ENCODE peak calls at places on chromosomes 2 and 18, in four cellular contexts. C, N, V and T are unnamed samples.

GRCh38 chr2:230961091-230961491 is 34.8 kb upstream of the SPATA3 start:
- DNase-seq in C (no peak), N (no peak), V (no peak), T (no peak)

GRCh38 chr2:100418563-100418962 is 1.1 kb upstream of the CHST10 start:
- DNase-seq in C (no peak), N (peak; percentile 31), V (no peak), T (no peak)

GRCh38 chr2:24642351-24642750 is 150.8 kb downstream of the PTRHD1 start:
- DNase-seq in C (no peak), N (no peak), V (no peak), T (no peak)

GRCh38 chr18:10405014-10405493 is 49.4 kb upstream of the APCDD1 start:
- DNase-seq in C (no peak), N (no peak), V (no peak), T (no peak)

GRCh38 chr2:134712736-134713495 is 5.9 kb downstream of the TMEM163 start:
- DNase-seq in C (no peak), N (no peak), V (no peak), T (no peak)

GRCh38 chr2:70983506-70984227 is 5.2 kb downstream of the ANKRD53 start:
- DNase-seq in C (no peak), N (no peak), V (no peak), T (no peak)

GRCh38 chr2:26978061-26978596 is 7.7 kb downstream of the MAPRE3 start:
- DNase-seq in C (no peak), N (no peak), V (no peak), T (no peak)

GRCh38 chr2:132668986-132669853 is 785 bp downstream of the LYPD1 start:
- DNase-seq in C (no peak), N (no peak), V (no peak), T (no peak)

DNA sequence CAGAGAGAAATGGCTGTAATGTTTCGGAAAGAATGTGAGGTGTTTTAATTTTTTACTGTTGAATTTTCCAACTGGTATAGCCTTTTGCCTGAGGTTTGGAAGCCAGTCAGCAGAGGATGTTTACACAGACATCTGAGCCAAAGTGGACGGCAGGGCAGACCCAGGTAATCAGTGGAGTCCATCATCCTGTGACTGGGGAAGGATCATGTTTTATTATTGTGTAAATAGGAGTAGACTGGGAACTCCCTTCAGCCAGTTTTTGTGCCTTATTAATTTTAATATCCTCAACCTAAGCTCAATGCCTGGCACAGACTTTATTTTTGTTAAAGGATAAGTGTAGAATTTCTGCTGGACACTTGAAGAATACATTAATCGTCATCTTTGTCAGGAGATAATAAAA is 142.0 kb upstream of the GAREM1 start:
- DNase-seq in C (no peak), N (no peak), V (no peak), T (no peak)
- H3K9ac ChIP-seq in C (no peak overlapping the region), N (no peak overlapping the region), V (no peak overlapping the region), T (no peak overlapping the region)

GRCh38 chr2:55763721-55764120 is 70.1 kb upstream of the PNPT1 start:
- DNase-seq in C (no peak), N (no peak), V (no peak), T (no peak)

GRCh38 chr2:55761526-55761925 is 67.9 kb upstream of the PNPT1 start:
- DNase-seq in C (no peak), N (no peak), V (no peak), T (no peak)

GRCh38 chr2:55760125-55760524 is 66.5 kb upstream of the PNPT1 start:
- DNase-seq in C (no peak), N (no peak), V (no peak), T (no peak)

GRCh38 chr2:55759271-55759921 is 65.8 kb upstream of the PNPT1 start:
- DNase-seq in C (no peak), N (no peak), V (no peak), T (no peak)

DNA sequence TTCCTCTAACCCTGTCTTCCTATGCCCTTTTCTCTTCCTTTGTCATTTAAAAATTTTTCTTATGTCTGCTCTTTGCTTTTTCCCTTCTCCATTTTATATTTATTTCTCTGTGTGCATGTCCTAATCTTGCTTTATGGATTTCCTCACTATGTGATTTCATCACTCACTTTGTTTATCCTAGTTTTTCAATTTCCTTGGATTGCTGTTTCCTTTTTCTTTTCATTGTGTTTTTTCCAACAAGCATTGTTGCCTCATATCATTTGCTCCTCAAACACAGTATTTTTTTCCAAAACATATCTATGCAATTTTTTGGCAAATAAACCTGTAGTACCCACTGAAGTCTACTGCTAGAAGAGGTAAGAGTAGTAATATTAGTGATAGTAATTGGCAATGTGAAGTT is 67.4 kb upstream of the PNPT1 start:
- DNase-seq in C (no peak), N (no peak), V (no peak), T (no peak)
- H3K4me3 ChIP-seq in C (no peak overlapping the region), N (no peak overlapping the region), V (no peak overlapping the region), T (no peak overlapping the region)

DNA sequence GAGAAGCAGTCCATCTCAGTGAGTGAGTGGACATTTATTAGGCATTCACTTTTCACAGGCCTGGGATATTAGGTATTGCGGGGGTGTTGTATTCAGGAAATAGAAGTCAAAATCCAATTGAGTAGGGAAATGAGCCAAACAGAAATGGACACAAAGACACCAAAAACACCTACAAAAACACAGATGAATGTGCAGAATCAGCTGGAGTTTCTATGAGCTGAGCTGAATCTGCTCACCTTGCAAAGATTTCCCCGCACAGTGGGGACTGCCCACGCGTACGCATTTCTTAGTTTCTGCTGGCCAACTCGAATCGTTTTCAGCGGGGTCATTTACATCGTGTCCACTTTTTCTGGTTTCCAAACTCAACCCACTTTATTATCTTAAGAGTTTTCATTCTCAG is 160.0 kb downstream of the BCL2 start:
- DNase-seq in C (no peak), N (no peak), V (peak; percentile 67), T (no peak)
- TF ChIP-seq SUZ12 in C (no peak), N (no peak), V (no peak), T (no peak)

GRCh38 chr2:33104726-33105125 is 158.0 kb downstream of the LTBP1 start:
- DNase-seq in C (no peak), N (no peak), V (no peak), T (no peak)
- H3K9ac ChIP-seq in C (no peak overlapping the region), N (no peak overlapping the region), V (no peak overlapping the region), T (no peak overlapping the region)

GRCh38 chr18:457533-457932 is 43.0 kb downstream of the COLEC12 start:
- DNase-seq in C (no peak), N (no peak), V (no peak), T (no peak)

GRCh38 chr18:458016-458415 is 42.5 kb downstream of the COLEC12 start:
- DNase-seq in C (no peak), N (no peak), V (no peak), T (no peak)

GRCh38 chr18:459801-460200 is 40.7 kb downstream of the COLEC12 start:
- DNase-seq in C (no peak), N (no peak), V (no peak), T (no peak)

GRCh38 chr18:456361-456821 is 44.1 kb downstream of the COLEC12 start:
- DNase-seq in C (no peak), N (no peak), V (no peak), T (no peak)

GRCh38 chr18:457120-457519 is 43.4 kb downstream of the COLEC12 start:
- DNase-seq in C (no peak), N (no peak), V (no peak), T (no peak)
- H3K4me3 ChIP-seq in C (no peak overlapping the region), N (no peak overlapping the region), V (no peak overlapping the region), T (no peak overlapping the region)

GRCh38 chr2:81600088-81600487 is 1295.5 kb upstream of the LRRTM1 start:
- DNase-seq in C (no peak), N (no peak), V (no peak), T (no peak)
- TF ChIP-seq SUZ12 in C (no peak), N (no peak), V (no peak), T (no peak)

GRCh38 chr2:56185582-56186046 is 1.8 kb downstream of the CCDC85A start:
- DNase-seq in C (no peak), N (no peak), V (no peak), T (no peak)
- H3K9ac ChIP-seq in C (no peak overlapping the region), N (no peak overlapping the region), V (no peak overlapping the region), T (no peak overlapping the region)

DNA sequence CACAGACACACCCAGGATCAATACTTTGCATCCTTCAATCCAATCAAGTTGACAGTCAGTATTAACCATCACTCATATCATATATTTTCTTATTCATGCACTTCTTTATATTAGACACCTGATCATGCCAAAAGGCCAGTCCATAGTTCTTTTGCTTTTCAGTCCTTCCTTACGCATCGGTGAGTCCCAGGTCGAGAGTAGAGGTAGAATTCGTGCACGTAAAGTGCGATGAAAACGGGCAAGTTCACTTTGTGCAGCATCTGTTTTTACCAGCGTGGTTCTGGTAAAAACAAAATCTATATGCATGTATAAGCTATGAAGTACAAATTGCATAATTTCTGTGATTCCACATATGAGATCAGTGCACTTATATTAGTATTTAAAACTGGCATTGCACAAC is 1.2 kb upstream of the COPS8 start:
- DNase-seq in C (no peak), N (no peak), V (no peak), T (no peak)
- H3K4me3 ChIP-seq in C (peak overlapping the region; percentile 89), N (no peak overlapping the region), V (no peak overlapping the region), T (no peak overlapping the region)